ENCODE peak calls at places on chromosome 1, in four cellular contexts. F is stimulated activated CD4-positive, alpha-beta T cell treated with anti-CD3 and anti-CD28 coated beads, Interleukin-4, amount 100 ng/mL, for 1 hour; V is AG04450; Y is RWPE1. C is an unnamed sample.

GRCh38 chr1:64941466-64942117 is 24.8 kb downstream of the JAK1 start:
- DNase-seq in F (no peak), V (no peak), Y (no peak), C (no peak)

GRCh38 chr1:12776801-12777557 is 3.4 kb downstream of the PRAMEF12 start:
- DNase-seq in F (no peak), V (no peak), Y (no peak), C (no peak)

GRCh38 chr1:237748192-237748591 is 142.5 kb downstream of the ZP4 start:
- DNase-seq in F (no peak), V (no peak), Y (no peak), C (no peak)

GRCh38 chr1:40391688-40392145 is 18.2 kb downstream of the SMAP2 start:
- DNase-seq in F (no peak), V (no peak), Y (no peak), C (no peak)

GRCh38 chr1:190665045-190665444 is 187.4 kb upstream of the BRINP3 start:
- DNase-seq in F (no peak), V (no peak), Y (no peak), C (no peak)

GRCh38 chr1:33126411-33127000 is 45.6 kb downstream of the AZIN2 start:
- DNase-seq in F (no peak), V (no peak), Y (no peak), C (no peak)

GRCh38 chr1:30380625-30380984 is 342.8 kb downstream of the MATN1 start:
- DNase-seq in F (no peak), V (no peak), Y (no peak), C (no peak)

GRCh38 chr1:85282424-85282823 is 6.0 kb upstream of the BCL10 start:
- DNase-seq in F (no peak), V (no peak), Y (no peak), C (no peak)

GRCh38 chr1:43443197-43443946 is 10.4 kb downstream of the HYI start:
- DNase-seq in F (no peak), V (no peak), Y (no peak), C (no peak)

GRCh38 chr1:101251504-101251903 is 14.7 kb downstream of the S1PR1 start:
- DNase-seq in F (no peak), V (no peak), Y (no peak), C (no peak)

GRCh38 chr1:216183007-216183406 is 240.2 kb downstream of the USH2A start:
- DNase-seq in F (no peak), V (peak), Y (peak), C (no peak)

GRCh38 chr1:165383067-165383466 is 26.6 kb upstream of the LMX1A start:
- DNase-seq in F (no peak), V (no peak), Y (no peak), C (no peak)

GRCh38 chr1:111082421-111083192 is 57.3 kb downstream of the DRAM2 start:
- DNase-seq in F (no peak), V (peak), Y (no peak), C (no peak)

GRCh38 chr1:10759413-10760200 is 36.8 kb downstream of the CASZ1 start:
- DNase-seq in F (no peak), V (no peak), Y (no peak), C (no peak)

GRCh38 chr1:10891081-10891480 is 94.6 kb upstream of the CASZ1 start:
- DNase-seq in F (no peak), V (no peak), Y (peak), C (no peak)

GRCh38 chr1:161215079-161215478 is at the start of gene FCER1G:
- DNase-seq in F (no peak), V (no peak), Y (no peak), C (no peak)

GRCh38 chr1:30476476-30476875 is 246.9 kb downstream of the MATN1 start:
- DNase-seq in F (no peak), V (no peak), Y (no peak), C (no peak)

GRCh38 chr1:91697322-91698260 is 188.4 kb downstream of the TGFBR3 start:
- DNase-seq in F (peak), V (no peak), Y (no peak), C (no peak)

GRCh38 chr1:21012937-21013336 is 163.8 kb downstream of the EIF4G3 start:
- DNase-seq in F (no peak), V (no peak), Y (no peak), C (no peak)

GRCh38 chr1:185409763-185410528 is 92.9 kb upstream of the IVNS1ABP start:
- DNase-seq in F (no peak), V (no peak), Y (no peak), C (no peak)

GRCh38 chr1:76269175-76269574 is 194.6 kb downstream of the ST6GALNAC3 start:
- DNase-seq in F (no peak), V (peak), Y (no peak), C (no peak)

GRCh38 chr1:205032512-205032911 is 10.5 kb upstream of the CNTN2 start:
- DNase-seq in F (no peak), V (no peak), Y (no peak), C (no peak)

GRCh38 chr1:223271085-223271781 is 92.7 kb downstream of the SUSD4 start:
- DNase-seq in F (no peak), V (no peak), Y (no peak), C (no peak)

GRCh38 chr1:25046194-25046532 is 116.1 kb upstream of the RUNX3 start:
- DNase-seq in F (no peak), V (no peak), Y (no peak), C (no peak)

GRCh38 chr1:233665575-233666270 is 51.8 kb downstream of the KCNK1 start:
- DNase-seq in F (no peak), V (no peak), Y (no peak), C (no peak)

GRCh38 chr1:29626066-29626465 is 389.7 kb downstream of the PTPRU start:
- DNase-seq in F (no peak), V (no peak), Y (no peak), C (no peak)

GRCh38 chr1:1671365-1672119 is 12.7 kb upstream of the CDK11B start:
- DNase-seq in F (no peak), V (no peak), Y (no peak), C (no peak)

GRCh38 chr1:30586671-30587070 is 136.7 kb downstream of the MATN1 start:
- DNase-seq in F (no peak), V (no peak), Y (no peak), C (no peak)

GRCh38 chr1:210800756-210801155 is 333.2 kb downstream of the KCNH1 start:
- DNase-seq in F (no peak), V (no peak), Y (no peak), C (no peak)

GRCh38 chr1:210882414-210883221 is 251.3 kb downstream of the KCNH1 start:
- DNase-seq in F (no peak), V (no peak), Y (peak), C (no peak)

GRCh38 chr1:170445096-170445495 is 86.9 kb upstream of the GORAB start:
- DNase-seq in F (no peak), V (peak), Y (no peak), C (no peak)

GRCh38 chr1:88985033-88985432 is 7.4 kb downstream of the KYAT3 start:
- DNase-seq in F (no peak), V (peak), Y (peak), C (no peak)